ENCODE peak calls at places on chromosomes 4 and X, in five cellular contexts. One of them, this sample, is unnamed.

GRCh38 chrX:9464435-9465371 is at the start of gene TBL1X:
- DNase-seq in PC-3: peak
- DNase-seq in GM20000: peak
- DNase-seq in GM06990: peak
- DNase-seq in tibial artery: peak
- DNase-seq in this sample: peak

GRCh38 chr4:143085224-143085623 is 99.5 kb upstream of the USP38 start:
- DNase-seq in tibial artery: no peak
- DNase-seq in GM20000: no peak
- DNase-seq in GM06990: no peak
- DNase-seq in PC-3: peak
- DNase-seq in this sample: no peak

GRCh38 chr4:189974056-189974455 is 33.4 kb downstream of the FRG1 start:
- DNase-seq in GM06990: no peak
- DNase-seq in GM20000: peak
- DNase-seq in PC-3: peak
- DNase-seq in tibial artery: no peak
- DNase-seq in this sample: peak

GRCh38 chr4:3518511-3518880 is 13.7 kb downstream of the LRPAP1 start:
- DNase-seq in GM06990: no peak
- DNase-seq in tibial artery: no peak
- DNase-seq in PC-3: no peak
- DNase-seq in GM20000: no peak
- DNase-seq in this sample: no peak

GRCh38 chr4:122900314-122900713 is 22.1 kb downstream of the NUDT6 start:
- DNase-seq in PC-3: no peak
- DNase-seq in tibial artery: no peak
- DNase-seq in GM06990: no peak
- DNase-seq in GM20000: no peak
- DNase-seq in this sample: no peak

GRCh38 chr4:37685726-37686372 is 327 bp downstream of the RELL1 start:
- DNase-seq in PC-3: peak
- DNase-seq in GM20000: no peak
- DNase-seq in tibial artery: peak
- DNase-seq in GM06990: no peak
- DNase-seq in this sample: no peak

GRCh38 chrX:10450229-10450958 is 170.0 kb downstream of the MID1 start:
- DNase-seq in PC-3: peak
- DNase-seq in tibial artery: no peak
- DNase-seq in GM20000: no peak
- DNase-seq in GM06990: no peak
- DNase-seq in this sample: no peak

GRCh38 chrX:104565791-104566687 is at the start of gene IL1RAPL2:
- DNase-seq in GM06990: no peak
- DNase-seq in PC-3: peak
- DNase-seq in tibial artery: no peak
- DNase-seq in GM20000: peak
- DNase-seq in this sample: no peak

GRCh38 chr4:2871911-2872310 is 28.3 kb downstream of the ADD1 start:
- DNase-seq in PC-3: peak
- DNase-seq in tibial artery: no peak
- DNase-seq in GM06990: no peak
- DNase-seq in GM20000: no peak
- DNase-seq in this sample: no peak

GRCh38 chr4:159021597-159022385 is 81.1 kb upstream of the RAPGEF2 start:
- DNase-seq in tibial artery: no peak
- DNase-seq in GM06990: no peak
- DNase-seq in PC-3: no peak
- DNase-seq in GM20000: no peak
- DNase-seq in this sample: no peak

GRCh38 chr4:52658671-52659015 is 458 bp downstream of the USP46 start:
- DNase-seq in tibial artery: no peak
- DNase-seq in GM20000: peak
- DNase-seq in PC-3: no peak
- DNase-seq in GM06990: no peak
- DNase-seq in this sample: no peak

GRCh38 chr4:98796986-98797385 is 131.9 kb downstream of the EIF4E start:
- DNase-seq in PC-3: no peak
- DNase-seq in GM06990: no peak
- DNase-seq in GM20000: no peak
- DNase-seq in tibial artery: no peak
- DNase-seq in this sample: no peak

GRCh38 chr4:835148-836002 is 9.4 kb upstream of the CPLX1 start:
- DNase-seq in GM06990: no peak
- DNase-seq in GM20000: no peak
- DNase-seq in PC-3: no peak
- DNase-seq in tibial artery: no peak
- DNase-seq in this sample: no peak

GRCh38 chr4:80798082-80798481 is 232.4 kb upstream of the BMP3 start:
- DNase-seq in GM06990: no peak
- DNase-seq in PC-3: peak
- DNase-seq in GM20000: no peak
- DNase-seq in tibial artery: no peak
- DNase-seq in this sample: no peak

GRCh38 chrX:115632455-115632854 is 71.5 kb downstream of the PLS3 start:
- DNase-seq in tibial artery: no peak
- DNase-seq in PC-3: peak
- DNase-seq in GM06990: no peak
- DNase-seq in GM20000: no peak
- DNase-seq in this sample: no peak

GRCh38 chr4:14841801-14842748 is 160.2 kb upstream of the CPEB2 start:
- DNase-seq in GM06990: no peak
- DNase-seq in GM20000: no peak
- DNase-seq in PC-3: peak
- DNase-seq in tibial artery: peak
- DNase-seq in this sample: no peak

GRCh38 chr4:168519576-168519975 is 22.7 kb downstream of the PALLD start:
- DNase-seq in GM06990: no peak
- DNase-seq in GM20000: no peak
- DNase-seq in PC-3: no peak
- DNase-seq in tibial artery: no peak
- DNase-seq in this sample: no peak

GRCh38 chr4:161555689-161556660 is 607.8 kb downstream of the FSTL5 start:
- DNase-seq in GM06990: peak
- DNase-seq in GM20000: peak
- DNase-seq in tibial artery: no peak
- DNase-seq in PC-3: peak
- DNase-seq in this sample: peak

GRCh38 chr4:57023104-57023503 is 44.4 kb downstream of the POLR2B start:
- DNase-seq in tibial artery: no peak
- DNase-seq in GM06990: no peak
- DNase-seq in GM20000: no peak
- DNase-seq in PC-3: peak
- DNase-seq in this sample: no peak

GRCh38 chrX:1932231-1932630 is 317.4 kb downstream of the ASMT start:
- DNase-seq in GM06990: no peak
- DNase-seq in PC-3: peak
- DNase-seq in tibial artery: no peak
- DNase-seq in GM20000: no peak
- DNase-seq in this sample: no peak

GRCh38 chrX:67720344-67720743 is 176.5 kb downstream of the AR start:
- DNase-seq in GM06990: no peak
- DNase-seq in GM20000: no peak
- DNase-seq in tibial artery: no peak
- DNase-seq in PC-3: no peak
- DNase-seq in this sample: no peak

GRCh38 chr4:183291070-183291469 is 29.0 kb downstream of the CLDN22 start:
- DNase-seq in GM20000: no peak
- DNase-seq in PC-3: no peak
- DNase-seq in tibial artery: no peak
- DNase-seq in GM06990: no peak
- DNase-seq in this sample: no peak

GRCh38 chr4:2299794-2300193 is 37.9 kb upstream of the MXD4 start:
- DNase-seq in PC-3: no peak
- DNase-seq in tibial artery: no peak
- DNase-seq in GM20000: no peak
- DNase-seq in GM06990: no peak
- DNase-seq in this sample: no peak

GRCh38 chr4:31291238-31291637 is 571.1 kb downstream of the PCDH7 start:
- DNase-seq in GM20000: no peak
- DNase-seq in PC-3: no peak
- DNase-seq in GM06990: no peak
- DNase-seq in tibial artery: no peak
- DNase-seq in this sample: no peak

DNA sequence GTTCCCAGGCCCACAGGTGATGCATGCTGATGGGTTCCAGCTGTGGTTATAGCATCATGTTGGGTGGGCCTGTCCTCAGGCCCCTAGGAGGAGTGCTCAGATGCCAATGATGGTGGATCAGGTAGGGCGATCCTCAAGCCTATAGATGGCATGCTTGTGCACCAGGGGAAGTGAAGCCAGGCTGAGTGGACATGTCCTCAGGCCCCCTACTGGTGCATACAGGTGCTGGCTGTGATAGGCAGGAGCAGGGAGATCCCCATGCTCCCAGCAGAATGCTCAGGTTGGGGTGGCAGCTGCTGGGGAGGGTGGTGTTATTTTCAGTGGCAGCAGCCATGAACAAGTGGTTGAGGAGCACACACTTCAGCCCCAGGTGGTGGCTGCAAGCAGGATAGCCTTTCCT is 96.0 kb downstream of the SMARCA1 start:
- DNase-seq in GM06990: no peak
- DNase-seq in tibial artery: no peak
- DNase-seq in PC-3: no peak
- DNase-seq in GM20000: no peak
- DNase-seq in this sample: no peak
- TF ChIP-seq CTCF in GM06990: peak
- TF ChIP-seq CTCF in tibial artery: no peak
- TF ChIP-seq CTCF in PC-3: no peak
- TF ChIP-seq CTCF in GM20000: no peak
- TF ChIP-seq CTCF in this sample: no peak

DNA sequence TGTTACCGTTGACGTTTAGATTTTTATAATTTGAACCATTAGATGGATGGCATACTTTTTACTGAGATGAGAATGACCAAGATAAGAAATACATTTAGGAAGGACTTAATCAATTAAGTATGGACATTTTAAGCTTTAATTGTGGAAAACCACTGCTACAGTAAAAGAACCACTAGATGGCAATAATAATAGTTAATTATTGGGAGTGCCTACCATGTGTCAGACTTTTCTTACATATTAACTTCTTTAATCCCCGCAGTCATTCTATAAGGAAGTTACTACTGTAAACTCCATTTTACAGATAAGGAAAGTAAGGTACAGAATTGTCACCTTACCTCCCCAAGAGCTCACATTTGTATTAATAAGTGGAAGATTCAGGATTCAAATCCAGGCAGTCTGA is 48.5 kb upstream of the MYOZ2 start:
- DNase-seq in tibial artery: no peak
- DNase-seq in GM20000: no peak
- DNase-seq in GM06990: no peak
- DNase-seq in PC-3: peak
- DNase-seq in this sample: no peak
- TF ChIP-seq CTCF in tibial artery: no peak
- TF ChIP-seq CTCF in GM20000: no peak
- TF ChIP-seq CTCF in GM06990: no peak
- TF ChIP-seq CTCF in PC-3: peak
- TF ChIP-seq CTCF in this sample: no peak

GRCh38 chr4:145180298-145181090 is at the start of gene OTUD4:
- DNase-seq in GM06990: peak
- DNase-seq in GM20000: peak
- DNase-seq in PC-3: peak
- DNase-seq in tibial artery: peak
- DNase-seq in this sample: peak
- TF ChIP-seq CTCF in GM06990: peak
- TF ChIP-seq CTCF in GM20000: no peak
- TF ChIP-seq CTCF in PC-3: no peak
- TF ChIP-seq CTCF in tibial artery: no peak
- TF ChIP-seq CTCF in this sample: peak

DNA sequence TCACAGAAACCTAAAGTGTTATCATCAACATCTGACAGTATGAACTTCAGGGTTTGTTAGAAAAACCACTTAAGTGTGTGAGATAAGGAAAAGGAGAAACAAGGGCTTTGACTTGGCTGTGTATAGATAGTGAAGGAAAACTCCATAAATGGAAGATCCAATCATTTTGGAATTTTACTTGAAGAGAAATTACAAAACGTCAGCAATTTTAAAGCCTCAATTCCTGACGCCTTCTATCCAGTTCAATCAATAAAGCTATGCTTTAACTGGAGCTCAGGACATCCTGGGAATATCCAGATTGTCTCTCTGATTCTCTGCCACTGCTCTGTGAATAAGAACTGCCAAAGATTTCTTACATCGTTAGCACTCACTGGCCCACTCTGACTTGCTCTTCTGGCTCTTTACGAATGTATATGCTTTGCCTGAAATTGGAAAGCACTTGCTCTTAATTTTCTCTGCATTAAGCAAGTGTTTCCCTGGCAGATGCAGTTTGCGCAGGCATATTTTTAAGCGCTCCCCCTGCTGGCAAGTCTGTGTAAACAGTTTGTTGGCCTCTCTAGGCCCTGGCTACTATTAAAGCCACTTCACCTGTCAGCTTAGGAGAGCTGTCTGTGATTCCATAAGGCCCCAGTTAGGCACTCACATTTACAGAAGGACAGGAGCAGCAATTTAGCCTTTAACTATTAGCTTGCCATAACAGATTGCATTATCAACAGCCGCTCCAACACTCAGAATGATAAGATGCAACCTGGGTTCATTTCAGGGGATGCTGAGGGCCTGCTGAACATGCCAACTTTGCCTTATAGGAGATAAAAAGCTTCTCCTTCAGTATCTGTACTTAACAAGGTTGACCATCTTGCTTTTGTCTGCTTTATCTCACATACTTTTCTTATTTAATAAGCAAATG is 251.4 kb upstream of the DDX53 start:
- DNase-seq in GM06990: no peak
- DNase-seq in tibial artery: peak
- DNase-seq in GM20000: peak
- DNase-seq in PC-3: peak
- DNase-seq in this sample: peak
- TF ChIP-seq CTCF in GM06990: peak
- TF ChIP-seq CTCF in tibial artery: peak
- TF ChIP-seq CTCF in GM20000: peak
- TF ChIP-seq CTCF in PC-3: peak
- TF ChIP-seq CTCF in this sample: peak

DNA sequence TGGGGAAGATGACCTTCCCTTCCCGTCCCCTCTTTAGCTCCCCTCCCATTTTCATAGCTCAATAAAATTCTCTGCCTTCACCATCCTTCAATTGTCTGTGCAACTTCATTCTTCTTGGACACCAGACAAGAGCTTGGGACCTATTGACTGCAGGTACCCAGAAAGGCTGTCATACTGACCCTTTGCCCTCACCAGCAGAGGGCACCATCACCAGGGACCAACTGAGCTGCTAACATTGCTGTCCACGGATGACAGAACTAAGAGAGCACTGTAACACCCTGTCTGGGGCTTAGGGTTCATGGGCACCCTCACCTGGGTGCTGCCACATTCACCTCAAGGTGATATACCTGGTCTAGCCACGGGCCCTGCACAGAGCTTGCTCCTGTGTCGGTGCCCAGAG is 141.3 kb upstream of the VCX3B start:
- DNase-seq in PC-3: peak
- DNase-seq in GM06990: no peak
- DNase-seq in GM20000: no peak
- DNase-seq in tibial artery: no peak
- DNase-seq in this sample: no peak
- TF ChIP-seq CTCF in PC-3: peak
- TF ChIP-seq CTCF in GM06990: peak
- TF ChIP-seq CTCF in GM20000: no peak
- TF ChIP-seq CTCF in tibial artery: no peak
- TF ChIP-seq CTCF in this sample: peak

GRCh38 chrX:69538321-69538876 is 34.3 kb downstream of the NALF2 start:
- DNase-seq in GM06990: peak
- DNase-seq in tibial artery: peak
- DNase-seq in GM20000: peak
- DNase-seq in PC-3: peak
- DNase-seq in this sample: peak
- TF ChIP-seq CTCF in GM06990: peak
- TF ChIP-seq CTCF in tibial artery: peak
- TF ChIP-seq CTCF in GM20000: peak
- TF ChIP-seq CTCF in PC-3: peak
- TF ChIP-seq CTCF in this sample: peak

This sample was measured in GM13977.